ENCODE peak calls at places on chromosomes 11 and 22, in four cellular contexts. One of them, this sample, is unnamed.

GRCh38 chr22:46773074-46773473 is 10.6 kb downstream of the TBC1D22A start:
- DNase-seq in WTC11: no peak
- DNase-seq in K562: no peak
- DNase-seq in HepG2: no peak
- DNase-seq in this sample: no peak

GRCh38 chr22:27764722-27765236 is 36.8 kb downstream of the MN1 start:
- DNase-seq in WTC11: no peak
- DNase-seq in K562: no peak
- DNase-seq in HepG2: no peak
- DNase-seq in this sample: no peak

GRCh38 chr11:120682026-120682649 is 170.6 kb downstream of the GRIK4 start:
- DNase-seq in WTC11: peak
- DNase-seq in HepG2: no peak
- DNase-seq in K562: no peak
- DNase-seq in this sample: no peak

GRCh38 chr11:131914299-131914902 is 544.0 kb downstream of the NTM start:
- DNase-seq in WTC11: no peak
- DNase-seq in HepG2: no peak
- DNase-seq in K562: no peak
- DNase-seq in this sample: no peak

GRCh38 chr22:29308148-29308790 is 1.8 kb downstream of the GAS2L1 start:
- DNase-seq in K562: no peak
- DNase-seq in HepG2: no peak
- DNase-seq in WTC11: no peak
- DNase-seq in this sample: no peak

GRCh38 chr11:29019960-29020683 is 911.9 kb downstream of the METTL15 start:
- DNase-seq in WTC11: peak
- DNase-seq in HepG2: no peak
- DNase-seq in K562: no peak
- DNase-seq in this sample: no peak

GRCh38 chr11:12239396-12240298 is 129.3 kb downstream of the MICAL2 start:
- DNase-seq in HepG2: no peak
- DNase-seq in WTC11: no peak
- DNase-seq in K562: no peak
- DNase-seq in this sample: no peak

GRCh38 chr11:43952401-43953342 is 10.2 kb downstream of the C11orf96 start:
- DNase-seq in HepG2: no peak
- DNase-seq in K562: peak
- DNase-seq in WTC11: no peak
- DNase-seq in this sample: no peak

GRCh38 chr11:119496997-119497396 is 74.0 kb upstream of the THY1 start:
- DNase-seq in K562: no peak
- DNase-seq in WTC11: no peak
- DNase-seq in HepG2: no peak
- DNase-seq in this sample: no peak

GRCh38 chr22:20951932-20952380 is 15.1 kb upstream of the AIFM3 start:
- DNase-seq in HepG2: peak
- DNase-seq in WTC11: no peak
- DNase-seq in K562: no peak
- DNase-seq in this sample: no peak

GRCh38 chr11:15843309-15843857 is 513.0 kb downstream of the SOX6 start:
- DNase-seq in K562: no peak
- DNase-seq in HepG2: no peak
- DNase-seq in WTC11: no peak
- DNase-seq in this sample: no peak

GRCh38 chr11:2156416-2157182 is 4.4 kb downstream of the INS start:
- DNase-seq in WTC11: peak
- DNase-seq in HepG2: peak
- DNase-seq in K562: peak
- DNase-seq in this sample: peak

GRCh38 chr11:128625316-128625715 is 38.0 kb upstream of the ETS1 start:
- DNase-seq in WTC11: no peak
- DNase-seq in HepG2: no peak
- DNase-seq in K562: no peak
- DNase-seq in this sample: no peak

GRCh38 chr11:65719887-65720236 is 736 bp downstream of the RNASEH2C start:
- DNase-seq in WTC11: no peak
- DNase-seq in HepG2: no peak
- DNase-seq in K562: peak
- DNase-seq in this sample: peak

GRCh38 chr22:47000888-47001287 is 238.4 kb downstream of the TBC1D22A start:
- DNase-seq in HepG2: no peak
- DNase-seq in K562: no peak
- DNase-seq in WTC11: no peak
- DNase-seq in this sample: no peak

GRCh38 chr11:8258289-8258688 is 5.4 kb downstream of the LMO1 start:
- DNase-seq in WTC11: no peak
- DNase-seq in K562: no peak
- DNase-seq in HepG2: no peak
- DNase-seq in this sample: no peak

GRCh38 chr11:45507916-45508315 is 157.5 kb downstream of the CHST1 start:
- DNase-seq in WTC11: no peak
- DNase-seq in K562: no peak
- DNase-seq in HepG2: no peak
- DNase-seq in this sample: no peak

GRCh38 chr11:68818181-68818580 is 23.5 kb downstream of the CPT1A start:
- DNase-seq in K562: no peak
- DNase-seq in WTC11: no peak
- DNase-seq in HepG2: no peak
- DNase-seq in this sample: no peak

GRCh38 chr22:50274311-50274710 is 4.1 kb upstream of the MAPK11 start:
- DNase-seq in WTC11: no peak
- DNase-seq in K562: peak
- DNase-seq in HepG2: peak
- DNase-seq in this sample: peak

GRCh38 chr22:22696104-22696503 is 51.7 kb downstream of the GGTLC2 start:
- DNase-seq in WTC11: no peak
- DNase-seq in HepG2: no peak
- DNase-seq in K562: no peak
- DNase-seq in this sample: no peak

GRCh38 chr11:7019500-7020182 is 505 bp downstream of the ZNF214 start:
- DNase-seq in HepG2: no peak
- DNase-seq in K562: no peak
- DNase-seq in WTC11: peak
- DNase-seq in this sample: peak

DNA sequence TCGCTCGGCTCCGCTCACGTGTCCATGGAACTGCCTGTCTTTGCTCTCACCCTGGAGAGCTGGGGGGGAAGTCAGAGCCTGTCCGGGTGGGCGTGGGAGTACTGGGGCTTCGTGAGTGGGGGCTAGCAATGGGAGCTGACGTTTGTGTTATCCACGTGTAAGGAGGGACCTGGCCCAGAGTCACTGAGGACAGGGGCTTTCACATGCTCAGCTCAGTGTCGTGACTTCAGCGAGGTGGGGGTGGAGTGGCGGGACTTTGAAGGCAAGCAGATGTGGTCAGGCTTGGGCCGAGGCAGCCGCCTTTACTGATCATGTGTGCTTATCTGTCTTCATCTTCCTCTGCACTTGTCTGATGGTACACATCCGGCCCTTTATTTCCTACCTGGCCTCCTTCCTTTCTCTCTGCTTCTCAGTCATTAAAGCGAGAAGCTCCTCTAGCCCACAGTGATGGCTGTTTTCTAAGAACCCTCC is 113.1 kb upstream of the NNMT start:
- DNase-seq in WTC11: no peak
- DNase-seq in K562: peak
- DNase-seq in HepG2: no peak
- DNase-seq in this sample: no peak
- TF ChIP-seq ELF4 in WTC11: no peak
- TF ChIP-seq ELF4 in K562: no peak
- TF ChIP-seq ELF4 in HepG2: no peak
- TF ChIP-seq ELF4 in this sample: no peak

DNA sequence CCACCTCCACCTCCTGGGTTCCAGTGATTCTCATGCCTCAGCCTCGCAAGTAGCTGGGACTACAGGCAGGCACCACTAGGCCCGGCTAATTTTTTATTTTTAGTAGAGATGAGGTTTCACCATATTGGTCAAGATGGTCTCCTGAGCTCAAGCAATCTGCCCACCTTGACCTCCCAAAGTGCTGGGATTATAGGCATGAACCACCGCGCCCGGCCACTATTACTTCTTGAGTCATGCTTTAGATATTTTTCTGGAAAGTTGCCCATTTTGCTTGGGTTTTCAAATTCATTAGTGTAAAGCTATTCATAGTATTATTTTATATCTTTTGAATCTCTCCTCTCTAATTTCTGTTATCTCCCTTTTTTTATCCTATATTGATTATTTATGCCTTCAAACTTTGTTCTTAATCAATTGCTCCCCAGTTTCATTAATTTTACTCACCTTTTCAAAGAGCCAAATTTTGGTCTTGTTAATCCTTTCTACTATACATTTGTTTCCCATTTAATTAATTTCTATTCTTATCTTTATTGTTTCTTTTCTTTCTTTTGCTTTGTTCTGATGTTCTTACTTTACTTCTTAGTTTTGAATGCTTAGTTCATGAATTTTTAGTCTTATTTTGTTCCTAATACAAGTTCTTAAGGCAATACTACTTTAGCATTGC is 10.3 kb upstream of the RAC2 start:
- DNase-seq in K562: no peak
- DNase-seq in HepG2: no peak
- DNase-seq in WTC11: no peak
- DNase-seq in this sample: no peak
- TF ChIP-seq SP1 in K562: no peak
- TF ChIP-seq SP1 in HepG2: no peak
- TF ChIP-seq SP1 in WTC11: no peak
- TF ChIP-seq SP1 in this sample: no peak

GRCh38 chr11:76167590-76167989 is 38.7 kb downstream of the WNT11 start:
- DNase-seq in K562: no peak
- DNase-seq in HepG2: no peak
- DNase-seq in WTC11: no peak
- DNase-seq in this sample: no peak
- TF ChIP-seq ELF4 in K562: no peak
- TF ChIP-seq ELF4 in HepG2: no peak
- TF ChIP-seq ELF4 in WTC11: no peak
- TF ChIP-seq ELF4 in this sample: no peak

GRCh38 chr11:102794382-102794781 is 3.6 kb downstream of the MMP1 start:
- DNase-seq in HepG2: peak
- DNase-seq in WTC11: peak
- DNase-seq in K562: peak
- DNase-seq in this sample: peak

GRCh38 chr11:102802341-102802740 is 4.4 kb upstream of the MMP1 start:
- DNase-seq in K562: no peak
- DNase-seq in WTC11: no peak
- DNase-seq in HepG2: no peak
- DNase-seq in this sample: no peak

GRCh38 chr11:102799656-102800339 is 1.8 kb upstream of the MMP1 start:
- DNase-seq in K562: no peak
- DNase-seq in HepG2: no peak
- DNase-seq in WTC11: no peak
- DNase-seq in this sample: no peak

GRCh38 chr11:102800774-102801173 is 2.8 kb upstream of the MMP1 start:
- DNase-seq in K562: no peak
- DNase-seq in HepG2: no peak
- DNase-seq in WTC11: no peak
- DNase-seq in this sample: no peak

DNA sequence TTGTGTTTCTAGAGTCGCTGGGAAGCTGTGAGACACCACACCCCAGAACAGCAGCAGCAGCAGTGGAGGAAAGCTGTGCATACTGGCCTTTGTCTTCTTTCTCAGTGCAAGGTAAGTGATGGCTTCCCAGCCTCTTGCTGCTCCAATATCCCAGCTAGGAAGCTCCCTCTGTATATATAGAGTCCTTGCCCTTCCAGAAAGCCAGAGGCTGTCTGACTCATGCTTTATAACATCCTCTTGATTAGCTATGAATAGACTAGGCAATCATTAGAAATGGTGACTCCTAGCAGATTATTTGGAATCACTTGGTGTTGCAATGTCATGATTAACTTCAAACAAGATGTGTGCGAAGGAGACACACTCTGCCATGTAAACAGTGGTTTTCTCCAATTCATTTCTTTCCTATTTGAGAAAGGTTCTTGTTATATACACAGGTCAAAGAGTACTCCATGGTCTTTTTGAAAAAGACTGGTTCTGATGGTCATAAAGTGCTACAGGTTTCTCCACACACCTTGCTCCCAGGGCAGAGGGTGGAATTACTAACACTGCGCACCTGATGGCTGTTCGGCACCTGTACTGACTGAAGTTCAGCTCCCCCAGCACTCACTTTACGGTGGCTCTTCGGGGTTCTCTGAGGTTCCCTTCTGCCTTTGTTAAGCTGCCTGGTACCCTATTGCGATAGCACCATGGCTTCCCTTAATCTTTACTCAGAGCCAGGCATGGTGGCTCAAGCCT is at the start of gene MMP1:
- DNase-seq in WTC11: no peak
- DNase-seq in HepG2: no peak
- DNase-seq in K562: no peak
- DNase-seq in this sample: no peak
- TF ChIP-seq SP1 in WTC11: no peak
- TF ChIP-seq SP1 in HepG2: no peak
- TF ChIP-seq SP1 in K562: no peak
- TF ChIP-seq SP1 in this sample: no peak

DNA sequence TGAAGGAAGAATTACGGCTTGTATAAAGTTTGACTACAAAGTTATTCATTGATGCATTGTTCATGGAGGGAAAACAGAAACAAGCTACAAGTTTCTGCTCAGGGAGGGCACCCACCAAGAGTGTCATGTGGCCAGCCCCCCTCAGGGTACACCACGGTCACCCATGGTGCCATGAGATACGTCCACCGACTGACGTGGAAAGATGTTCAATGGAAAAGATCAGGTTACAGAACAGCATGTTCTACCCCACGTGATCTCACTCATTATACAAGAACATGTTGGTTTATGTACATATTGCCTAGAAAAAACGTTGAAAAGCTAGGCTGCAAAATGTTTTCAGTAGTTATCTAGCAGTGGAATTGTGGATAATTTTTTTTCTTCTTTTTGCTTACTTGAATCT is 22.3 kb downstream of the RCN1 start:
- DNase-seq in HepG2: no peak
- DNase-seq in WTC11: no peak
- DNase-seq in K562: no peak
- DNase-seq in this sample: no peak
- TF ChIP-seq ELF4 in HepG2: no peak
- TF ChIP-seq ELF4 in WTC11: no peak
- TF ChIP-seq ELF4 in K562: no peak
- TF ChIP-seq ELF4 in this sample: no peak

GRCh38 chr22:32801436-32802290 is at the start of gene TIMP3:
- DNase-seq in WTC11: peak
- DNase-seq in K562: peak
- DNase-seq in HepG2: no peak
- DNase-seq in this sample: peak
- TF ChIP-seq SP1 in WTC11: peak
- TF ChIP-seq SP1 in K562: no peak
- TF ChIP-seq SP1 in HepG2: no peak
- TF ChIP-seq SP1 in this sample: no peak

This sample was measured in HEK293T.